ENCODE peak calls at places on chromosomes 13 and 19, in eight cellular contexts. J, A, H, L, W, Z, T and Y are unnamed samples.

GRCh38 chr19:41705393-41706174 is 2.8 kb upstream of the CEACAM5 start:
- DNase-seq in H (no peak), A (no peak), Z (peak; percentile 45), W (no peak), L (no peak), T (no peak), J (peak; percentile 26), Y (peak; percentile 51)

GRCh38 chr13:46675016-46675415 is 121.9 kb downstream of the ESD start:
- DNase-seq in L (no peak), W (no peak), J (no peak), H (peak; percentile 88), Z (no peak), T (no peak), A (no peak), Y (no peak)

GRCh38 chr13:103291693-103292572 is 225.7 kb upstream of the SLC10A2 start:
- DNase-seq in J (no peak), W (no peak), L (no peak), T (no peak), A (no peak), Z (no peak), H (no peak), Y (no peak)

GRCh38 chr19:38033658-38034150 is 126.7 kb downstream of the SIPA1L3 start:
- DNase-seq in L (no peak), Z (no peak), T (no peak), W (no peak), A (no peak), H (no peak), J (no peak), Y (peak; percentile 64)

GRCh38 chr19:34391813-34392212 is 12.4 kb upstream of the PDCD2L start:
- DNase-seq in Z (no peak), L (no peak), A (no peak), J (no peak), H (no peak), T (no peak), W (no peak), Y (no peak)

GRCh38 chr19:7751157-7751783 is 3.9 kb upstream of the CD209 start:
- DNase-seq in L (no peak), A (peak; percentile 34), T (no peak), J (peak; percentile 26), Z (no peak), H (no peak), W (no peak), Y (peak; percentile 49)

GRCh38 chr19:13689050-13689449 is 75.3 kb upstream of the MRI1 start:
- DNase-seq in J (no peak), W (no peak), A (peak; percentile 31), H (peak; percentile 24), L (no peak), T (peak; percentile 17), Z (no peak), Y (peak; percentile 52)

GRCh38 chr19:3055741-3056453 is 6.4 kb downstream of the TLE5 start:
- DNase-seq in J (no peak), A (no peak), H (no peak), Z (peak; percentile 93), T (no peak), L (no peak), W (no peak), Y (peak; percentile 69)

GRCh38 chr13:94065741-94066140 is 413.7 kb downstream of the DCT start:
- DNase-seq in A (peak; percentile 1), H (no peak), L (no peak), T (peak; percentile 48), Z (no peak), W (no peak), J (no peak), Y (no peak)

GRCh38 chr13:44404261-44405139 is 30.9 kb downstream of the SERP2 start:
- DNase-seq in H (peak; percentile 48), J (no peak), Z (peak; percentile 29), W (no peak), T (no peak), A (no peak), L (no peak), Y (no peak)

GRCh38 chr13:49220856-49221614 is 897 bp downstream of the MLNR start:
- DNase-seq in T (no peak), Z (no peak), W (no peak), A (no peak), J (no peak), H (no peak), L (no peak), Y (no peak)

GRCh38 chr19:15101479-15102082 is 5.6 kb upstream of the SYDE1 start:
- DNase-seq in W (no peak), T (peak; percentile 25), A (peak; percentile 49), Z (peak; percentile 50), L (no peak), H (peak; percentile 10), J (peak; percentile 62), Y (no peak)

GRCh38 chr13:45662122-45662521 is 40.0 kb upstream of the CBY2 start:
- DNase-seq in A (no peak), J (no peak), L (no peak), H (no peak), W (no peak), T (no peak), Z (no peak), Y (no peak)

GRCh38 chr13:72567566-72567965 is 159.9 kb downstream of the MZT1 start:
- DNase-seq in T (no peak), Z (no peak), H (no peak), A (no peak), J (no peak), W (no peak), L (no peak), Y (no peak)

GRCh38 chr19:38321646-38322323 is 2.1 kb downstream of the KCNK6 start:
- DNase-seq in T (no peak), A (no peak), H (no peak), J (no peak), L (no peak), Z (peak; percentile 27), W (no peak), Y (no peak)

GRCh38 chr19:17469092-17469370 is 1.3 kb upstream of the SLC27A1 start:
- DNase-seq in J (no peak), T (no peak), W (no peak), Z (no peak), A (no peak), L (no peak), H (no peak), Y (no peak)

GRCh38 chr13:48162182-48162581 is 67.3 kb upstream of the MED4 start:
- DNase-seq in W (no peak), T (no peak), J (no peak), L (no peak), H (no peak), Z (no peak), A (no peak), Y (no peak)

GRCh38 chr19:531009-531752 is 379 bp upstream of the CDC34 start:
- DNase-seq in A (peak; percentile 69), H (peak; percentile 19), T (peak; percentile 54), L (peak; percentile 73), J (peak; percentile 84), W (peak; percentile 79), Z (peak; percentile 87), Y (peak; percentile 94)

GRCh38 chr19:51029718-51030117 is 3.3 kb upstream of the KLK11 start:
- DNase-seq in T (no peak), Z (no peak), L (no peak), W (no peak), J (no peak), A (peak; percentile 12), H (no peak), Y (peak; percentile 20)

GRCh38 chr13:30373727-30374126 is 48.6 kb upstream of the UBE2L5 start:
- DNase-seq in Z (no peak), H (no peak), J (no peak), L (no peak), W (no peak), T (no peak), A (no peak), Y (no peak)

GRCh38 chr13:100100115-100100879 is 11.4 kb downstream of the PCCA start:
- DNase-seq in Z (peak; percentile 61), J (no peak), W (no peak), H (no peak), A (peak; percentile 86), T (peak; percentile 45), L (no peak), Y (peak; percentile 43)

GRCh38 chr19:34963531-34964406 is at the start of gene ZNF792:
- DNase-seq in A (peak; percentile 46), J (peak; percentile 51), T (peak; percentile 8), W (peak; percentile 21), H (no peak), Z (peak; percentile 73), L (no peak), Y (peak; percentile 68)

GRCh38 chr19:33404506-33404905 is 31.0 kb downstream of the CEBPG start:
- DNase-seq in H (no peak), J (no peak), W (no peak), A (no peak), T (no peak), L (no peak), Z (peak; percentile 3), Y (no peak)

GRCh38 chr13:42970824-42971669 is 21.0 kb downstream of the EPSTI1 start:
- DNase-seq in J (peak; percentile 41), Z (peak; percentile 47), W (no peak), T (peak; percentile 56), H (peak; percentile 8), A (peak; percentile 50), L (no peak), Y (peak; percentile 42)

GRCh38 chr19:47489072-47489914 is 5.3 kb upstream of the KPTN start:
- DNase-seq in Z (no peak), H (no peak), W (no peak), L (no peak), T (no peak), J (no peak), A (no peak), Y (no peak)

GRCh38 chr19:39372047-39372802 is 18.7 kb downstream of the PAF1 start:
- DNase-seq in J (no peak), T (peak; percentile 91), L (no peak), H (no peak), A (peak; percentile 58), Z (peak; percentile 59), W (no peak), Y (peak; percentile 74)

GRCh38 chr13:100149389-100149788 is 60.5 kb downstream of the PCCA start:
- DNase-seq in J (no peak), A (no peak), L (no peak), T (no peak), W (no peak), H (no peak), Z (no peak), Y (no peak)

GRCh38 chr19:13015361-13016231 is 20.3 kb downstream of the NFIX start:
- DNase-seq in H (no peak), Z (no peak), L (no peak), T (no peak), J (no peak), W (no peak), A (no peak), Y (no peak)